ENCODE peak calls at places on chromosomes 2 and 18, in seven cellular contexts. One of them, this sample, is unnamed.
A peak's percentile ranks its signal among the peaks of the same experiment; 100 is the strongest.

GRCh38 chr2:145623136-145623535 is 1103.2 kb upstream of the ZEB2 start:
- DNase-seq in H9: no peak
- DNase-seq in mesendoderm: no peak
- DNase-seq in IMR-90: peak; percentile 72
- DNase-seq in H1: no peak
- DNase-seq in neuronal stem cell: no peak
- DNase-seq in trophoblast cell: no peak
- DNase-seq in this sample: no peak

GRCh38 chr2:137249463-137249862 is 484.1 kb downstream of the THSD7B start:
- DNase-seq in neuronal stem cell: no peak
- DNase-seq in H1: no peak
- DNase-seq in H9: no peak
- DNase-seq in mesendoderm: no peak
- DNase-seq in trophoblast cell: no peak
- DNase-seq in IMR-90: no peak
- DNase-seq in this sample: no peak

GRCh38 chr2:239393401-239393940 is 7.3 kb downstream of the HDAC4 start:
- DNase-seq in H9: no peak
- DNase-seq in IMR-90: no peak
- DNase-seq in mesendoderm: no peak
- DNase-seq in trophoblast cell: no peak
- DNase-seq in H1: no peak
- DNase-seq in neuronal stem cell: no peak
- DNase-seq in this sample: no peak

GRCh38 chr2:105391058-105391627 is 7.7 kb downstream of the FHL2 start:
- DNase-seq in H9: no peak
- DNase-seq in H1: no peak
- DNase-seq in neuronal stem cell: no peak
- DNase-seq in trophoblast cell: peak; percentile 97
- DNase-seq in mesendoderm: no peak
- DNase-seq in IMR-90: peak; percentile 84
- DNase-seq in this sample: peak; percentile 54

GRCh38 chr18:10278265-10278664 is 176.2 kb upstream of the APCDD1 start:
- DNase-seq in IMR-90: no peak
- DNase-seq in trophoblast cell: no peak
- DNase-seq in H9: no peak
- DNase-seq in neuronal stem cell: no peak
- DNase-seq in mesendoderm: no peak
- DNase-seq in H1: no peak
- DNase-seq in this sample: no peak

GRCh38 chr18:22254088-22254487 is 84.7 kb downstream of the GATA6 start:
- DNase-seq in mesendoderm: no peak
- DNase-seq in IMR-90: no peak
- DNase-seq in H1: no peak
- DNase-seq in H9: no peak
- DNase-seq in neuronal stem cell: no peak
- DNase-seq in trophoblast cell: no peak
- DNase-seq in this sample: no peak

GRCh38 chr2:161033059-161033660 is 127.1 kb upstream of the TANK start:
- DNase-seq in trophoblast cell: no peak
- DNase-seq in mesendoderm: no peak
- DNase-seq in IMR-90: peak; percentile 57
- DNase-seq in H9: no peak
- DNase-seq in H1: no peak
- DNase-seq in neuronal stem cell: no peak
- DNase-seq in this sample: peak; percentile 33

GRCh38 chr2:217099561-217099960 is 239.7 kb upstream of the TNP1 start:
- DNase-seq in IMR-90: no peak
- DNase-seq in trophoblast cell: no peak
- DNase-seq in mesendoderm: no peak
- DNase-seq in H1: no peak
- DNase-seq in neuronal stem cell: no peak
- DNase-seq in H9: no peak
- DNase-seq in this sample: no peak

GRCh38 chr2:2848621-2849443 is 517.8 kb upstream of the MYT1L start:
- DNase-seq in trophoblast cell: no peak
- DNase-seq in neuronal stem cell: peak; percentile 24
- DNase-seq in H1: no peak
- DNase-seq in mesendoderm: peak; percentile 38
- DNase-seq in IMR-90: no peak
- DNase-seq in H9: no peak
- DNase-seq in this sample: no peak

GRCh38 chr2:241363316-241363879 is 7.3 kb downstream of the FARP2 start:
- DNase-seq in H9: no peak
- DNase-seq in mesendoderm: no peak
- DNase-seq in neuronal stem cell: no peak
- DNase-seq in trophoblast cell: no peak
- DNase-seq in IMR-90: no peak
- DNase-seq in H1: no peak
- DNase-seq in this sample: no peak

GRCh38 chr2:240916571-240917008 is 10.5 kb downstream of the CROCC2 start:
- DNase-seq in H1: no peak
- DNase-seq in H9: peak; percentile 65
- DNase-seq in IMR-90: peak; percentile 84
- DNase-seq in neuronal stem cell: no peak
- DNase-seq in trophoblast cell: no peak
- DNase-seq in mesendoderm: peak; percentile 49
- DNase-seq in this sample: peak; percentile 74

GRCh38 chr2:39313575-39313974 is 69.8 kb upstream of the CDKL4 start:
- DNase-seq in mesendoderm: no peak
- DNase-seq in neuronal stem cell: no peak
- DNase-seq in trophoblast cell: no peak
- DNase-seq in H9: no peak
- DNase-seq in IMR-90: peak; percentile 75
- DNase-seq in H1: no peak
- DNase-seq in this sample: peak; percentile 41

GRCh38 chr2:9191044-9191481 is 15.5 kb upstream of the ASAP2 start:
- DNase-seq in H9: peak; percentile 46
- DNase-seq in neuronal stem cell: no peak
- DNase-seq in H1: no peak
- DNase-seq in trophoblast cell: peak; percentile 51
- DNase-seq in mesendoderm: peak; percentile 80
- DNase-seq in IMR-90: peak; percentile 95
- DNase-seq in this sample: peak; percentile 94

GRCh38 chr2:27689424-27689823 is 25.7 kb downstream of the SLC4A1AP start:
- DNase-seq in H1: no peak
- DNase-seq in mesendoderm: no peak
- DNase-seq in H9: no peak
- DNase-seq in IMR-90: no peak
- DNase-seq in trophoblast cell: no peak
- DNase-seq in neuronal stem cell: no peak
- DNase-seq in this sample: no peak

GRCh38 chr18:8450898-8451665 is 158.2 kb upstream of the RAB12 start:
- DNase-seq in trophoblast cell: no peak
- DNase-seq in IMR-90: no peak
- DNase-seq in neuronal stem cell: no peak
- DNase-seq in H1: no peak
- DNase-seq in H9: peak; percentile 41
- DNase-seq in mesendoderm: peak; percentile 11
- DNase-seq in this sample: no peak

GRCh38 chr2:166726525-166726924 is 161.8 kb upstream of the XIRP2 start:
- DNase-seq in H1: no peak
- DNase-seq in H9: no peak
- DNase-seq in mesendoderm: no peak
- DNase-seq in IMR-90: no peak
- DNase-seq in neuronal stem cell: no peak
- DNase-seq in trophoblast cell: no peak
- DNase-seq in this sample: no peak

GRCh38 chr2:150997066-150997465 is 264.6 kb downstream of the RBM43 start:
- DNase-seq in mesendoderm: no peak
- DNase-seq in trophoblast cell: no peak
- DNase-seq in IMR-90: no peak
- DNase-seq in H1: no peak
- DNase-seq in neuronal stem cell: no peak
- DNase-seq in H9: no peak
- DNase-seq in this sample: no peak

GRCh38 chr18:1252534-1252933 is 347.9 kb downstream of the ADCYAP1 start:
- DNase-seq in H1: no peak
- DNase-seq in IMR-90: no peak
- DNase-seq in mesendoderm: no peak
- DNase-seq in trophoblast cell: no peak
- DNase-seq in neuronal stem cell: no peak
- DNase-seq in H9: no peak
- DNase-seq in this sample: no peak

GRCh38 chr2:15638720-15639119 is 47.1 kb downstream of the DDX1 start:
- DNase-seq in IMR-90: peak; percentile 71
- DNase-seq in neuronal stem cell: no peak
- DNase-seq in H9: no peak
- DNase-seq in H1: no peak
- DNase-seq in trophoblast cell: peak; percentile 82
- DNase-seq in mesendoderm: peak; percentile 58
- DNase-seq in this sample: peak; percentile 47

GRCh38 chr2:26653207-26654060 is 12.3 kb upstream of the CIB4 start:
- DNase-seq in trophoblast cell: no peak
- DNase-seq in IMR-90: no peak
- DNase-seq in H1: no peak
- DNase-seq in mesendoderm: no peak
- DNase-seq in neuronal stem cell: no peak
- DNase-seq in H9: peak; percentile 25
- DNase-seq in this sample: no peak

DNA sequence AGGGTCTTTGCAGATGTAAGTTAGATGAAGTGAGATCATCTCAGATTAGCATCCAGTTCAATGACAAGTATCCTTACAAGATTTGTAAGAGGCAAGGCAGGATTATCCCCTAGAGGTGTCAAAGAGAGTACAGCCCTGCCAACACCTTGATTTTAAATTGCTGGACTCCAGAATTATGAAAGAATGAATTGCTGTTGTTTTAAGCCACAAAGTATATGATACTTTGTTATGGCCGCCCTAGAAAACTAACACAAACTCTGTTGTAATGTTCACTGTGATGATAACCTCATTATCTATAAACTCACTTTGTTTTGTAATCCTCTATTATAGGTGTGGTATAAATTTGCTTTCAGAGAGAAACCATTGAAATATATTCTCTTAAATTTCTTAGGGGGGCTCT is 249.0 kb upstream of the SPOPL start:
- DNase-seq in mesendoderm: no peak
- DNase-seq in neuronal stem cell: no peak
- DNase-seq in trophoblast cell: no peak
- DNase-seq in H1: no peak
- DNase-seq in H9: no peak
- DNase-seq in IMR-90: no peak
- DNase-seq in this sample: no peak
- H3K23ac ChIP-seq in mesendoderm: no peak overlapping the region
- H3K23ac ChIP-seq in neuronal stem cell: no peak overlapping the region
- H3K23ac ChIP-seq in trophoblast cell: no peak overlapping the region
- H3K23ac ChIP-seq in H1: no peak overlapping the region
- H3K23ac ChIP-seq in H9: no peak overlapping the region
- H3K23ac ChIP-seq in IMR-90: no peak overlapping the region
- H3K23ac ChIP-seq in this sample: no peak overlapping the region

DNA sequence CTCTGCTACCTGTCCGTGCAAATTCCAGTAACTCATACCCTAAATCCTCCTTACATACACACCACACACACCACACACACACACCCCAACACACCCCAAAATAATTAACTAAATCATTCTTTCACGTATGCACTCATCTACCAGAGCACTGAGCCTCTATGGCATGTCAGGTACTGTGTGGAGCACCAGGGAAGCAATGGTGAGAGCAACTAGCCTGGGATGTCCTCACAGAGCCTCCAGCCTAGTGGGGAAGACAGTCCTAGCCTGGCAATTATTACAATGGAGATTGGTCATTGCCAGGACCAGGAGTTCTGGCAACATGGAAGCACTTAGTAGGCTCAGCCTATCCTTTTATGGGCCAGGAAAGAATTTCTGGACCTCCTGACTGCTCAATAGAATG is 72.7 kb upstream of the LCLAT1 start:
- DNase-seq in H1: no peak
- DNase-seq in H9: no peak
- DNase-seq in mesendoderm: no peak
- DNase-seq in IMR-90: no peak
- DNase-seq in trophoblast cell: no peak
- DNase-seq in neuronal stem cell: no peak
- DNase-seq in this sample: no peak
- H3K27ac ChIP-seq in H1: no peak overlapping the region
- H3K27ac ChIP-seq in H9: no peak overlapping the region
- H3K27ac ChIP-seq in mesendoderm: no peak overlapping the region
- H3K27ac ChIP-seq in IMR-90: peak overlapping the region; percentile 40
- H3K27ac ChIP-seq in trophoblast cell: no peak overlapping the region
- H3K27ac ChIP-seq in neuronal stem cell: no peak overlapping the region
- H3K27ac ChIP-seq in this sample: no peak overlapping the region

GRCh38 chr2:53744395-53745065 is 23.1 kb upstream of the CHAC2 start:
- DNase-seq in IMR-90: peak; percentile 3
- DNase-seq in neuronal stem cell: no peak
- DNase-seq in H1: no peak
- DNase-seq in trophoblast cell: no peak
- DNase-seq in mesendoderm: no peak
- DNase-seq in H9: no peak
- DNase-seq in this sample: no peak
- H3K23ac ChIP-seq in IMR-90: no peak overlapping the region
- H3K23ac ChIP-seq in neuronal stem cell: no peak overlapping the region
- H3K23ac ChIP-seq in H1: no peak overlapping the region
- H3K23ac ChIP-seq in trophoblast cell: no peak overlapping the region
- H3K23ac ChIP-seq in mesendoderm: no peak overlapping the region
- H3K23ac ChIP-seq in H9: no peak overlapping the region
- H3K23ac ChIP-seq in this sample: no peak overlapping the region

GRCh38 chr2:143604172-143604571 is 475.0 kb downstream of the ARHGAP15 start:
- DNase-seq in neuronal stem cell: no peak
- DNase-seq in IMR-90: no peak
- DNase-seq in H9: no peak
- DNase-seq in trophoblast cell: no peak
- DNase-seq in H1: no peak
- DNase-seq in mesendoderm: no peak
- DNase-seq in this sample: no peak
- H3K27ac ChIP-seq in neuronal stem cell: no peak overlapping the region
- H3K27ac ChIP-seq in IMR-90: no peak overlapping the region
- H3K27ac ChIP-seq in H9: no peak overlapping the region
- H3K27ac ChIP-seq in trophoblast cell: no peak overlapping the region
- H3K27ac ChIP-seq in H1: no peak overlapping the region
- H3K27ac ChIP-seq in mesendoderm: no peak overlapping the region
- H3K27ac ChIP-seq in this sample: no peak overlapping the region

DNA sequence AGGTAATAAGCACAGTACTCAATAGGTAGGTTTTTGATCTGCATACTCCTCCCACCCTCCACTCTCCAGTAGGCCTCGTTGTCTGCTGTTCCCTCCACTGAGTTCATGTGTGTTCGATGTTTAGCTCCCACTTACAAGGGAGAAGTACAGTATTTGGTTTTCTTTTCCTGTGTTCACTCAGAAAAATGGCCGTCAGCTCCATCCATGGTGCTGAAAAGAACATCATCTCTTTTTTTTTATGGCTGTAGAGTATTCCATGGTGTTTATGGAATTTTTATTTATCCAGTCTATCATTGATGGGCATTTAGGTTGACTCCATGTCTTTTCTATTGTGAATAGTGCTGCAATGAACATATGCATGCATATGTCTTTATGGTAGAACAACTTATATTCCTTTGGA is 849.7 kb upstream of the NRXN1 start:
- DNase-seq in H9: no peak
- DNase-seq in trophoblast cell: no peak
- DNase-seq in mesendoderm: no peak
- DNase-seq in neuronal stem cell: no peak
- DNase-seq in IMR-90: no peak
- DNase-seq in H1: no peak
- DNase-seq in this sample: no peak
- H3K23ac ChIP-seq in H9: no peak overlapping the region
- H3K23ac ChIP-seq in trophoblast cell: no peak overlapping the region
- H3K23ac ChIP-seq in mesendoderm: no peak overlapping the region
- H3K23ac ChIP-seq in neuronal stem cell: no peak overlapping the region
- H3K23ac ChIP-seq in IMR-90: no peak overlapping the region
- H3K23ac ChIP-seq in H1: no peak overlapping the region
- H3K23ac ChIP-seq in this sample: no peak overlapping the region

This sample was measured in mesenchymal stem cell.